ENCODE peak calls at places on chromosome 16, in six cellular contexts. X, V, A, N, Q and G are unnamed samples.
A peak's percentile ranks its signal among the peaks of the same experiment; 100 is the strongest.

GRCh38 chr16:57611184-57611583 is 17.2 kb upstream of the ADGRG1 start:
- DNase-seq in Q (peak; percentile 36), A (no peak), V (peak; percentile 42), N (no peak), X (no peak), G (peak; percentile 89)

GRCh38 chr16:19710991-19711545 is 7.0 kb downstream of the KNOP1 start:
- DNase-seq in V (no peak), Q (no peak), X (no peak), A (no peak), N (no peak), G (no peak)

GRCh38 chr16:12228607-12229499 is 252.3 kb downstream of the SNX29 start:
- DNase-seq in A (peak; percentile 21), X (no peak), V (peak; percentile 55), Q (peak; percentile 70), N (peak; percentile 61), G (peak; percentile 85)

GRCh38 chr16:20903889-20904506 is 3.4 kb downstream of the LYRM1 start:
- DNase-seq in N (no peak), Q (no peak), V (no peak), X (no peak), A (no peak), G (peak; percentile 38)

GRCh38 chr16:20844054-20844453 is 37.7 kb downstream of the REXO5 start:
- DNase-seq in Q (no peak), X (no peak), V (no peak), A (no peak), N (no peak), G (no peak)

GRCh38 chr16:13138528-13138927 is 237.1 kb downstream of the SHISA9 start:
- DNase-seq in N (no peak), Q (peak; percentile 46), X (peak; percentile 24), A (no peak), V (no peak), G (no peak)

GRCh38 chr16:85878875-85879274 is 20.1 kb upstream of the IRF8 start:
- DNase-seq in Q (peak; percentile 93), N (no peak), A (no peak), X (peak; percentile 48), V (no peak), G (no peak)

GRCh38 chr16:82405696-82406095 is 221.1 kb upstream of the CDH13 start:
- DNase-seq in V (no peak), N (no peak), A (no peak), X (no peak), Q (no peak), G (no peak)

GRCh38 chr16:64926476-64926875 is 195.4 kb downstream of the CDH11 start:
- DNase-seq in V (no peak), X (no peak), A (no peak), Q (peak; percentile 14), N (no peak), G (no peak)

GRCh38 chr16:53958481-53958880 is 254.5 kb downstream of the FTO start:
- DNase-seq in V (no peak), X (no peak), Q (no peak), A (no peak), N (no peak), G (peak; percentile 57)

GRCh38 chr16:80122155-80122554 is 418.6 kb upstream of the DYNLRB2 start:
- DNase-seq in V (no peak), N (peak; percentile 61), X (no peak), A (no peak), Q (no peak), G (peak; percentile 27)

GRCh38 chr16:28538733-28539596 is at the start of gene NUPR1:
- DNase-seq in V (no peak), Q (peak; percentile 92), A (no peak), X (no peak), N (peak; percentile 99), G (peak; percentile 98)

GRCh38 chr16:716250-716607 is 1.3 kb downstream of the METRN start:
- DNase-seq in Q (peak; percentile 44), V (no peak), A (no peak), N (no peak), X (peak; percentile 69), G (peak; percentile 98)

GRCh38 chr16:21184834-21185233 is 26.4 kb downstream of the LDAF1 start:
- DNase-seq in Q (no peak), A (peak; percentile 9), X (peak; percentile 20), N (no peak), V (peak; percentile 39), G (no peak)

GRCh38 chr16:53081032-53081424 is 26.2 kb downstream of the CHD9 start:
- DNase-seq in A (no peak), V (no peak), N (no peak), X (no peak), Q (no peak), G (no peak)

GRCh38 chr16:63981639-63982038 is 1140.2 kb downstream of the CDH11 start:
- DNase-seq in A (no peak), Q (no peak), N (no peak), V (no peak), X (no peak), G (no peak)

GRCh38 chr16:12293017-12293618 is 316.6 kb downstream of the SNX29 start:
- DNase-seq in X (no peak), N (no peak), A (no peak), V (no peak), Q (no peak), G (peak; percentile 31)

GRCh38 chr16:88851616-88852015 is 5.1 kb downstream of the GALNS start:
- DNase-seq in V (no peak), N (no peak), Q (no peak), A (no peak), X (no peak), G (no peak)